ENCODE peak calls at places on chromosomes 13 and 19, in four cellular contexts. Y is NCI-H1092 treated with DMSO at 0.1 percent for 48 hours, P is posterior vena cava, A is cardiac muscle cell. Q is an unnamed sample.

GRCh38 chr19:50669319-50670101 is 20.3 kb downstream of the C19orf81 start:
- DNase-seq in Y (no peak), P (no peak), A (peak; percentile 50), Q (peak; percentile 16)

GRCh38 chr13:41039746-41040145 is 20.6 kb upstream of the ELF1 start:
- DNase-seq in Y (no peak), P (no peak), A (no peak), Q (no peak)

GRCh38 chr13:88125055-88125454 is 453.9 kb downstream of the SLITRK5 start:
- DNase-seq in Y (no peak), P (no peak), A (no peak), Q (no peak)

GRCh38 chr19:519449-519865 is 12.1 kb upstream of the CDC34 start:
- DNase-seq in Y (no peak), P (no peak), A (no peak), Q (no peak)

GRCh38 chr13:113491418-113491883 is 940 bp upstream of the DCUN1D2 start:
- DNase-seq in Y (peak; percentile 49), P (no peak), A (peak; percentile 23), Q (peak; percentile 11)

GRCh38 chr13:66353664-66354063 is 876.5 kb downstream of the PCDH9 start:
- DNase-seq in Y (peak; percentile 89), P (no peak), A (peak; percentile 44), Q (no peak)

GRCh38 chr19:15161028-15161984 is 39.5 kb downstream of the NOTCH3 start:
- DNase-seq in Y (peak; percentile 32), P (no peak), A (no peak), Q (no peak)

GRCh38 chr13:110469597-110469996 is 91.9 kb downstream of the RAB20 start:
- DNase-seq in Y (no peak), P (peak; percentile 69), A (no peak), Q (no peak)

GRCh38 chr19:46299695-46300094 is 2.9 kb downstream of the HIF3A start:
- DNase-seq in Y (no peak), P (no peak), A (peak; percentile 38), Q (no peak)

GRCh38 chr13:77378662-77379061 is 51.8 kb upstream of the MYCBP2 start:
- DNase-seq in Y (no peak), P (no peak), A (no peak), Q (no peak)

GRCh38 chr19:33727331-33728028 is 69.2 kb upstream of the KCTD15 start:
- DNase-seq in Y (peak; percentile 41), P (peak; percentile 68), A (no peak), Q (no peak)

GRCh38 chr13:49219647-49220034 is 497 bp upstream of the MLNR start:
- DNase-seq in Y (no peak), P (no peak), A (no peak), Q (no peak)

GRCh38 chr13:100650321-100650720 is 24.3 kb downstream of the TMTC4 start:
- DNase-seq in Y (peak; percentile 99), P (no peak), A (no peak), Q (no peak)

GRCh38 chr13:90867336-90867683 is 480.2 kb upstream of the MIR17HG start:
- DNase-seq in Y (peak; percentile 53), P (peak; percentile 90), A (peak; percentile 89), Q (peak; percentile 85)

GRCh38 chr19:11052391-11052790 is 36.9 kb upstream of the LDLR start:
- DNase-seq in Y (no peak), P (no peak), A (no peak), Q (no peak)

GRCh38 chr19:17968376-17968775 is 1.5 kb downstream of the KCNN1 start:
- DNase-seq in Y (no peak), P (no peak), A (no peak), Q (no peak)

GRCh38 chr13:71979616-71980015 is 112.6 kb upstream of the DACH1 start:
- DNase-seq in Y (peak; percentile 36), P (no peak), A (no peak), Q (peak; percentile 69)

GRCh38 chr19:45474941-45475516 is 7.2 kb downstream of the FOSB start:
- DNase-seq in Y (no peak), P (no peak), A (peak; percentile 20), Q (no peak)

GRCh38 chr19:41223431-41224234 is 4.6 kb downstream of the AXL start:
- DNase-seq in Y (no peak), P (no peak), A (peak; percentile 44), Q (no peak)

GRCh38 chr19:23410155-23410554 is 14.9 kb upstream of the ZNF91 start:
- DNase-seq in Y (no peak), P (no peak), A (no peak), Q (no peak)

GRCh38 chr19:32224371-32225244 is 120.8 kb upstream of the ZNF507 start:
- DNase-seq in Y (peak; percentile 4), P (peak; percentile 88), A (peak; percentile 58), Q (peak; percentile 4)

GRCh38 chr13:101416181-101417042 is at the start of gene NALCN:
- DNase-seq in Y (peak; percentile 95), P (peak; percentile 82), A (peak; percentile 7), Q (peak; percentile 54)

GRCh38 chr13:73598021-73598712 is 536.0 kb downstream of the KLF12 start:
- DNase-seq in Y (no peak), P (no peak), A (peak; percentile 22), Q (no peak)

GRCh38 chr13:39565036-39565949 is 37.7 kb downstream of the LHFPL6 start:
- DNase-seq in Y (no peak), P (no peak), A (peak; percentile 92), Q (no peak)

GRCh38 chr19:49020931-49021895 is 2.9 kb downstream of the CGB3 start:
- DNase-seq in Y (no peak), P (no peak), A (no peak), Q (no peak)

GRCh38 chr13:22793598-22794134 is 387.1 kb upstream of the SGCG start:
- DNase-seq in Y (no peak), P (no peak), A (no peak), Q (no peak)

GRCh38 chr13:102798653-102799543 is at the start of the genes BIVM and POGLUT2:
- DNase-seq in Y (peak; percentile 93), P (peak; percentile 96), A (peak; percentile 95), Q (peak; percentile 71)

GRCh38 chr19:2261438-2262172 is 5.4 kb upstream of the JSRP1 start:
- DNase-seq in Y (no peak), P (no peak), A (peak; percentile 56), Q (no peak)

GRCh38 chr19:39410620-39411005 is 1.9 kb upstream of the PLEKHG2 start:
- DNase-seq in Y (no peak), P (no peak), A (peak; percentile 48), Q (no peak)

GRCh38 chr13:106446011-106446410 is 89.5 kb downstream of the EFNB2 start:
- DNase-seq in Y (no peak), P (no peak), A (peak; percentile 19), Q (no peak)